ENCODE peak calls at places on chromosome 16, in six cellular contexts. L, H, W, N, D and Y are unnamed samples.

GRCh38 chr16:67021321-67021720 is 7.6 kb upstream of the CBFB start:
- DNase-seq in D (peak), L (peak), H (no peak), N (peak), W (no peak), Y (no peak)

GRCh38 chr16:54957403-54957802 is 26.7 kb downstream of the IRX5 start:
- DNase-seq in L (peak), N (no peak), D (peak), H (no peak), W (no peak), Y (no peak)

GRCh38 chr16:84842516-84843148 is 22.8 kb downstream of the CRISPLD2 start:
- DNase-seq in L (no peak), N (no peak), W (peak), D (no peak), H (no peak), Y (no peak)

GRCh38 chr16:21218135-21218534 is 6.8 kb upstream of the ZP2 start:
- DNase-seq in N (no peak), H (no peak), L (no peak), D (no peak), W (no peak), Y (no peak)

GRCh38 chr16:51853586-51853985 is 693.4 kb downstream of the TOX3 start:
- DNase-seq in D (no peak), L (no peak), W (no peak), H (no peak), N (no peak), Y (no peak)

GRCh38 chr16:84985079-84986065 is 26.0 kb downstream of the ZDHHC7 start:
- DNase-seq in L (no peak), W (no peak), N (no peak), H (no peak), D (no peak), Y (peak)

GRCh38 chr16:58499615-58500328 is at the start of gene NDRG4:
- DNase-seq in W (peak), L (peak), D (peak), N (no peak), H (peak), Y (peak)

GRCh38 chr16:47565454-47565853 is 104.3 kb downstream of the PHKB start:
- DNase-seq in D (no peak), L (no peak), N (peak), W (peak), H (no peak), Y (no peak)

GRCh38 chr16:275786-276232 is at the start of gene RGS11:
- DNase-seq in H (no peak), L (no peak), D (no peak), N (peak), W (no peak), Y (no peak)

GRCh38 chr16:66026211-66026610 is 340.3 kb upstream of the CDH5 start:
- DNase-seq in W (no peak), D (peak), L (no peak), H (no peak), N (no peak), Y (no peak)

GRCh38 chr16:6682142-6682811 is 650.4 kb upstream of the RBFOX1 start:
- DNase-seq in D (peak), L (peak), W (no peak), H (no peak), N (peak), Y (no peak)

GRCh38 chr16:68685685-68686478 is 40.8 kb downstream of the CDH3 start:
- DNase-seq in H (no peak), N (no peak), L (no peak), W (no peak), D (no peak), Y (no peak)

GRCh38 chr16:85029413-85029794 is 1.8 kb downstream of the KIAA0513 start:
- DNase-seq in N (no peak), H (peak), D (peak), L (no peak), W (no peak), Y (no peak)

GRCh38 chr16:78184554-78185183 is 85.2 kb downstream of the WWOX start:
- DNase-seq in L (no peak), H (no peak), N (no peak), D (no peak), W (no peak), Y (peak)

GRCh38 chr16:47387026-47387734 is 73.7 kb downstream of the ITFG1 start:
- DNase-seq in W (no peak), N (no peak), L (no peak), D (no peak), H (no peak), Y (no peak)

GRCh38 chr16:88491560-88492310 is 38.7 kb downstream of the ZFPM1 start:
- DNase-seq in L (no peak), D (no peak), H (no peak), N (no peak), W (no peak), Y (no peak)

GRCh38 chr16:84380405-84380804 is 12.1 kb downstream of the ATP2C2 start:
- DNase-seq in L (peak), W (no peak), N (peak), D (no peak), H (no peak), Y (no peak)

DNA sequence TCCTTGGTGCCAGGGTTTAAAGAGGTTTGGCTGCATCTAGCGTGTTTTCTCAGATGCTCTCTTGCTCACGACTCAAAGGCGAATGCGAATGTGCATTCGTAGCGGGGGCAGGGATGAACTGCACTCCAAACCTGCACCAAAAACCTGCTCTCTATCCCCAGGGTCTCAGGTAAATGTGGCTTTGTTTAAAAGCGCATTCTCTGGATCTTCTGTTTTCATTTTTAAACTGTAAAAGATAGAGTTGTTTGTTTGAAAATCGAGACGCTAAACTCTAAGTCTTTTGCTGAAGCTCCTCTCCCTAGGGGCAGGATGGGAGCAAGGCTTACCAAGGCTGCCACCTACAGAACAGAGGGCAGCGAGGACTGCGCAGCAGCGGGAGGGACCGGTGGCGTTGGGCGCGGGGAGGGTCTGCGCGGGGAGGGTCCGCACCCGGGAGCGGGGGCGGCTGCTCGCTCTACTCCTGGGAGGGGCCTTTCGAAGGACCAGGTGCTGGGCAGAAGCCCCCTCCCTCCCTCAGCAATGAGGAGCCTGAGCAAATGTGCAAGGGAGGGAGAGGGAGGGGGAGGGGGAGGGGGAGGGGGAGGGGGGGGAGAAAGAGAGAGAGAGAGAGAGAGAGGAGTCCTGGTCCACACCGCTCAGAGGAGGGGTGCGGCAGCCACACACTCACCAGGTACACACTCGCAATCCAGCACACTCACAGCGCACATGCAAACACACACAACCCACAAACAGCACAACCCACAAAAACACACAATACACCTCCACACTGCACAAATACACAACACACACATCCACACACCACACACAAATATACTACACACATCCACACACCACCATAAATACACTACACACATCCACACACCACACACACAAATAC is 142.8 kb downstream of the GRIN2A start:
- DNase-seq in W (peak), L (no peak), H (no peak), N (no peak), D (peak), Y (no peak)
- TF ChIP-seq CTCF in W (no peak), L (no peak), H (no peak), N (no peak), D (peak), Y (peak)

GRCh38 chr16:2031081-2031577 is 4.4 kb downstream of the NHERF2 start:
- DNase-seq in N (peak), D (no peak), H (no peak), W (peak), L (no peak), Y (no peak)

GRCh38 chr16:2032285-2033056 is 5.8 kb downstream of the NHERF2 start:
- DNase-seq in W (no peak), D (no peak), H (no peak), L (no peak), N (no peak), Y (no peak)

GRCh38 chr16:2034695-2035430 is 8.2 kb downstream of the NHERF2 start:
- DNase-seq in H (no peak), D (no peak), N (no peak), W (no peak), L (no peak), Y (no peak)

GRCh38 chr16:2035431-2036199 is 8.9 kb downstream of the NHERF2 start:
- DNase-seq in D (peak), N (peak), W (no peak), H (no peak), L (no peak), Y (no peak)

DNA sequence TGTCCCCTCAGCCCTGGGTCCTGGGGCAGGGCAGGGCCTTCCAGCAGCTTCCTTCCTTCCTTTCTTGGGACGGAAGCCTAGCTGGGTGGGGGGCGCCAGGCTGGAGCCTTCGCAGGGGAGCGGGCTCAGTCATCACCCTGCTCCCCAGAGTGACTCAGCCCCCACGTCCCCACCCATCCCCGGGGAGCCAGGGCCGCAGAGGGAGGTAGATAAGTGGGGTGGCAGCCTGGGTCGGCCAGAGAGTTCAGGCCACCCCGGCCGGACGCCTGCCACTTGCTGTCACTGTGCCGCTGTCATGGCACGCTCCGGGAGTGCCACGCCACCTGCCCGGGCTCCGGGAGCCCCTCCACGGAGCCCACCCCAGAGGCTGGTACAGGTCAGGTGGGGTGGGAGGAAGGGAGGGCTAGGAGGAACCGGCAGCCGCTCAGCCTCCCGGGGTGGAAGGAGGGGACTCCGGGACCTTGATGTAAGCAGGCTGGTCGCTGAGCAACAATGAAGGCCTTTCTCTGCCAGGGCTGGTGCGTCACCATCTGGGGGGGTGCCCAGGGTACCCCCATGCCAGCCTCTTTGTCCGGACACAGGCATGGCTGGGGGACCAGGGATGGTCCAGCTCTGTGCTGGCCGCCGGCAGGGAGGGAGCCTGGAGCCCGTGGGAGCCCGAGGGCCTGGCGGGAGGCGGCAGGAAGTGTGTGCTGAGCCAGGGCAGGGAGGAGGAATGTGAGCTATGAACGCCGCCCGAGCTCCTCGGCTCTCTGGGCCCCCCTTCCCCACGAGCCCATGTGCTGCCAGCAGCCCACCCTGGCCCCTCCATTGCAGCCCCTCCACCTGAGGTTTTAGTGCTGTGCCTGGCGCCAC is 6.6 kb downstream of the NHERF2 start:
- DNase-seq in W (peak), D (peak), H (peak), N (peak), L (no peak), Y (no peak)
- H3K4me3 ChIP-seq in W (peak), D (no peak), H (no peak), N (peak), L (no peak), Y (peak)

DNA sequence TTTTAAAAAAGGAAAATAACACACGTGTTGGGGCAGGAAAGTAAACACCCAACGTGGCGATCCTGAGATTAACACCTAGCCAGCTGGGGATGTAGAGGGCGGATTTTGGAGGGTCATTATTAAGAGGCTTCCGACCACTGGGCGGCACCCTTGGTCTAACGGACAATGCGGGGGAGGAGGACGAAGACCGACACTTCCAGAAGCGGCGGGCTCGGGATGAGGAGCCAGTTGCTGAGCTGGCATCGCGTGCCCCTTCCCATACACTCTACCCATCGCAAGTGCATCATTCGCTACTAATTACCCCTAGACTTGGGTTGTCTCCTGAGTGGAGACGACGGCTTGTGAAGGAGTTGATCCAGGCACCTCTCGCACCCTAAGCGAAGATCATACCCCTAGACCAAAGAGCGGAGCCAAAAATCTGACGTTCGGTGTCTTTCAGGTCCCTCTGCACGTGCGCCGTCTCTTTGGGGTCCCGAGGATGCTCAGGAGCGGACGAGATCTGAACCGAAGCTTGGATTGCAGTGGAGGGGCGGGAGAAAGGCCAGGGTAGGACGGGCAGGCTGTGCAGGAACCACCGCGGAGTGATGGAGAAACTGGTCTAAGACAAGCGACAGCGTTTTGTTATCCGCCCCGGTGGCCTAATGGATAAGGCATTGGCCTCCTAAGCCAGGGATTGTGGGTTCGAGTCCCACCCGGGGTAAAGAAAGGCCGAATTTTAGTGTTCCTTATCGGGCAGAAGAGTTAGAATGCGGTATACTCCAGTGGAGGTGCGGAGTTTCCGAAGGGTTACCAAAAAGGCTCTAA is 17.6 kb downstream of the ZNF213 start:
- DNase-seq in N (peak), D (peak), H (peak), W (peak), L (peak), Y (peak)
- TF ChIP-seq CTCF in N (peak), D (peak), H (no peak), W (no peak), L (peak), Y (peak)

DNA sequence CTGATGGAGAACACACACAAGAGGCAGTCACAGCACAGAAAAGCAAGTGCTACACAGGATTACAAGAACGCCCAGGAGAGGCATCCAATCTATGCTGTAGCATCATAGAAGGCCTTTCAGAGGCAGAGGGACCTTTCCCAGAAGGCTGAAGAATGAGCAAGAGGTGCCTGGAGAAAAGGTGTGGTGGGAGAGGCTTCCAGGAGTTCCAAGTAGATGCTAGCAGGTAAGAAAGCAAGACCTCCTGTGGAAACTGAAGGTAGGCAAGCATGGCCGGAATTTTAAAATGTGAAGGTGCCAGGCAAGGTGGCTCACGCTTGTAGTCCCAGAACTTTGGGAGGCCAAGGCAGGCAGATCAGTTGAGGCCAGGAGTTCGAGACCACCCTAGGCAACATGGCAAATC is 2.1 kb downstream of the ARHGAP17 start:
- DNase-seq in H (no peak), N (no peak), L (no peak), D (no peak), W (no peak), Y (no peak)
- H3K4me3 ChIP-seq in H (no peak), N (peak), L (peak), D (peak), W (peak), Y (no peak)